ENCODE peak calls at places on chromosome 16, in four cellular contexts. X is CD4-positive, CD25-positive, alpha-beta regulatory T cell; O is AG08395; K is stimulated activated CD8-positive, alpha-beta memory T cell treated with anti-CD3 and anti-CD28 coated beads, Interleukin-7, amount 100 ng/mL, for 1 hour. B is an unnamed sample.

GRCh38 chr16:25257956-25258855 is 561 bp upstream of the ZKSCAN2 start:
- DNase-seq in O (peak; percentile 66), X (peak; percentile 87), K (peak; percentile 24), B (peak; percentile 73)

GRCh38 chr16:57304169-57305061 is 19.9 kb upstream of the PLLP start:
- DNase-seq in K (no peak), O (peak; percentile 29), X (no peak), B (no peak)

GRCh38 chr16:14334366-14335105 is 263.4 kb downstream of the MRTFB start:
- DNase-seq in K (no peak), X (no peak), O (peak; percentile 69), B (no peak)

GRCh38 chr16:54946909-54947308 is 16.2 kb downstream of the IRX5 start:
- DNase-seq in X (no peak), O (no peak), K (no peak), B (no peak)

GRCh38 chr16:27312580-27313421 is 973 bp upstream of the IL4R start:
- DNase-seq in K (no peak), X (no peak), O (no peak), B (no peak)

GRCh38 chr16:27317738-27318398 is 4.1 kb downstream of the IL4R start:
- DNase-seq in O (no peak), K (no peak), X (no peak), B (no peak)

GRCh38 chr16:62018301-62019060 is 17.8 kb downstream of the CDH8 start:
- DNase-seq in K (no peak), X (no peak), O (no peak), B (no peak)

GRCh38 chr16:67951485-67951884 is 7.6 kb upstream of the LCAT start:
- DNase-seq in K (no peak), O (no peak), X (no peak), B (no peak)

GRCh38 chr16:56753410-56753809 is 23.5 kb downstream of the NUP93 start:
- DNase-seq in O (peak; percentile 25), X (no peak), K (no peak), B (no peak)

GRCh38 chr16:84495506-84495905 is 9.0 kb downstream of the MEAK7 start:
- DNase-seq in X (no peak), K (no peak), O (no peak), B (no peak)

GRCh38 chr16:77359065-77359502 is 75.8 kb downstream of the ADAMTS18 start:
- DNase-seq in X (no peak), O (peak; percentile 5), K (no peak), B (no peak)

GRCh38 chr16:24041834-24042631 is 206.2 kb downstream of the PRKCB start:
- DNase-seq in X (peak; percentile 80), K (peak; percentile 67), O (peak; percentile 80), B (peak; percentile 69)

GRCh38 chr16:5900046-5900445 is 802.5 kb upstream of the EEF2KMT start:
- DNase-seq in X (no peak), K (no peak), O (no peak), B (no peak)

GRCh38 chr16:13402601-13403000 is 501.2 kb downstream of the SHISA9 start:
- DNase-seq in O (no peak), K (no peak), X (no peak), B (no peak)

GRCh38 chr16:21194771-21195301 is 16.5 kb downstream of the ZP2 start:
- DNase-seq in K (no peak), O (peak; percentile 41), X (no peak), B (no peak)

GRCh38 chr16:49810769-49811315 is 45.1 kb downstream of the ZNF423 start:
- DNase-seq in O (no peak), K (no peak), X (no peak), B (no peak)

GRCh38 chr16:86083382-86084002 is 184.5 kb downstream of the IRF8 start:
- DNase-seq in K (no peak), O (no peak), X (no peak), B (no peak)

B was measured in naive B cell.